ENCODE peak calls at places on chromosomes 13 and 19, in four cellular contexts. I is prostate gland, F is ovary, T is IMR-90. D is an unnamed sample.

GRCh38 chr19:32498641-32499200 is 82.3 kb upstream of the PDCD5 start:
- DNase-seq in I (no peak), F (no peak), T (no peak), D (no peak)

GRCh38 chr19:1183543-1184172 is 9.6 kb upstream of the SBNO2 start:
- DNase-seq in I (no peak), F (peak; percentile 35), T (peak; percentile 25), D (no peak)

GRCh38 chr13:41709511-41709910 is 251.4 kb downstream of the VWA8 start:
- DNase-seq in I (no peak), F (no peak), T (peak; percentile 28), D (no peak)

GRCh38 chr13:99471231-99472202 is 29.8 kb upstream of the TM9SF2 start:
- DNase-seq in I (no peak), F (no peak), T (peak; percentile 30), D (no peak)

GRCh38 chr19:40799558-40800338 is 757 bp downstream of the EGLN2 start:
- DNase-seq in I (no peak), F (peak; percentile 79), T (no peak), D (no peak)

GRCh38 chr13:42652642-42653415 is 78.9 kb downstream of the TNFSF11 start:
- DNase-seq in I (no peak), F (no peak), T (no peak), D (no peak)

GRCh38 chr13:50894042-50894441 is 15.5 kb upstream of the RNASEH2B start:
- DNase-seq in I (no peak), F (no peak), T (no peak), D (no peak)

GRCh38 chr13:33057019-33057785 is 41.0 kb downstream of the KL start:
- DNase-seq in I (no peak), F (no peak), T (peak; percentile 6), D (peak; percentile 29)

GRCh38 chr13:26721251-26721939 is 39.2 kb downstream of the GPR12 start:
- DNase-seq in I (no peak), F (no peak), T (no peak), D (peak; percentile 22)

GRCh38 chr19:18596752-18597157 is 8.2 kb downstream of the REX1BD start:
- DNase-seq in I (no peak), F (peak; percentile 75), T (no peak), D (no peak)

GRCh38 chr13:42720116-42720857 is 61.1 kb upstream of the FAM216B start:
- DNase-seq in I (no peak), F (peak; percentile 42), T (peak; percentile 99), D (no peak)

GRCh38 chr13:112896736-112897602 is 72.0 kb upstream of the MCF2L start:
- DNase-seq in I (no peak), F (peak; percentile 27), T (no peak), D (no peak)

GRCh38 chr19:53467503-53468262 is at the start of gene ZNF813:
- DNase-seq in I (peak; percentile 97), F (peak; percentile 97), T (peak; percentile 76), D (peak; percentile 94)

GRCh38 chr19:46000497-46001246 is 5.4 kb downstream of the CCDC61 start:
- DNase-seq in I (peak; percentile 38), F (no peak), T (no peak), D (no peak)

GRCh38 chr19:6828698-6829633 is 56.5 kb downstream of the VAV1 start:
- DNase-seq in I (no peak), F (no peak), T (no peak), D (no peak)

GRCh38 chr13:73913043-73913740 is 221.0 kb downstream of the KLF12 start:
- DNase-seq in I (no peak), F (no peak), T (peak; percentile 59), D (no peak)

GRCh38 chr13:40992678-40993077 is 26.4 kb downstream of the ELF1 start:
- DNase-seq in I (no peak), F (no peak), T (no peak), D (no peak)

GRCh38 chr13:22454586-22454985 is 726.2 kb upstream of the SGCG start:
- DNase-seq in I (no peak), F (no peak), T (no peak), D (no peak)

GRCh38 chr13:27774651-27775050 is 17.6 kb upstream of the GSX1 start:
- DNase-seq in I (no peak), F (no peak), T (no peak), D (no peak)

GRCh38 chr13:104321756-104322155 is 1255.5 kb upstream of the SLC10A2 start:
- DNase-seq in I (no peak), F (no peak), T (no peak), D (no peak)

GRCh38 chr13:99075268-99076191 is 97.7 kb upstream of the DOCK9 start:
- DNase-seq in I (no peak), F (no peak), T (no peak), D (no peak)

GRCh38 chr19:4343845-4344713 is 717 bp downstream of the MPND start:
- DNase-seq in I (no peak), F (no peak), T (no peak), D (peak; percentile 88)

GRCh38 chr19:4345656-4346383 is 2.5 kb downstream of the MPND start:
- DNase-seq in I (no peak), F (no peak), T (no peak), D (no peak)

GRCh38 chr19:4342421-4343055 is 824 bp upstream of the MPND start:
- DNase-seq in I (peak; percentile 99), F (peak; percentile 94), T (peak; percentile 100), D (peak; percentile 99)

GRCh38 chr19:4347521-4347920 is 4.2 kb downstream of the MPND start:
- DNase-seq in I (no peak), F (no peak), T (no peak), D (no peak)

GRCh38 chr19:4343056-4343844 is at the start of gene MPND:
- DNase-seq in I (peak; percentile 91), F (peak; percentile 95), T (peak; percentile 64), D (peak; percentile 98)
- TF ChIP-seq POLR2A in I (peak; percentile 78), F (no peak), T (no peak), D (no peak)

GRCh38 chr19:17488593-17489391 is 18.5 kb downstream of the SLC27A1 start:
- DNase-seq in I (peak; percentile 67), F (peak; percentile 59), T (no peak), D (peak; percentile 67)
- TF ChIP-seq POLR2A in I (no peak), F (no peak), T (no peak), D (no peak)

GRCh38 chr19:55391191-55391670 is 5.5 kb downstream of the RPL28 start:
- DNase-seq in I (no peak), F (no peak), T (no peak), D (no peak)
- TF ChIP-seq POLR2A in I (no peak), F (no peak), T (peak; percentile 72), D (no peak)

DNA sequence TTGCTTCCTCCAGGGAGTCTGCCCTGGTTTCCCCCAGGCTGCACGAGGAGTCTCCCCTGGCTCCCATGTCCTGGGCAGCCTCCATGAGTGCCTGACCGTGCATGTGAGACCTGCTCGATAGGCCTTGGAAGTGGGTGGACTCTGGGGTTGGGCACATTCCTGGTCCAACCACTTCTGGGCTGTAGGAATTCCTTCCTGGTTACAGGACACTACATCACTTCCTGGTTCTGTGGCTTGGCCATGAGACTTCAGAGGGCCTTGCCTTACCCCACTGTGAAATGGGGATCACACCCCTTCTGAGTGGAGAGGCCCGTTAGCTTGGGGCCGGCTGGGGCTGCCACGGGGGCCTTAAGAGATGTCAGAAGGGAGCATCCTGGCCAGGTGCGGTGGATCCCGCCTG is 4.0 kb upstream of the ZNF628 start:
- DNase-seq in I (no peak), F (no peak), T (peak; percentile 79), D (no peak)
- TF ChIP-seq POLR2A in I (no peak), F (no peak), T (no peak), D (no peak)

GRCh38 chr19:44755219-44755618 is 6.7 kb downstream of the BCL3 start:
- DNase-seq in I (no peak), F (no peak), T (no peak), D (no peak)

GRCh38 chr19:44754743-44755066 is 6.2 kb downstream of the BCL3 start:
- DNase-seq in I (no peak), F (no peak), T (no peak), D (no peak)

GRCh38 chr19:44753619-44753931 is 5.1 kb downstream of the BCL3 start:
- DNase-seq in I (no peak), F (no peak), T (no peak), D (no peak)

GRCh38 chr19:44752816-44753618 is 4.5 kb downstream of the BCL3 start:
- DNase-seq in I (peak; percentile 89), F (peak; percentile 88), T (peak; percentile 99), D (peak; percentile 98)

GRCh38 chr19:44753932-44754742 is 5.6 kb downstream of the BCL3 start:
- DNase-seq in I (peak; percentile 95), F (peak; percentile 92), T (peak; percentile 77), D (peak; percentile 98)
- TF ChIP-seq POLR2A in I (no peak), F (peak; percentile 19), T (no peak), D (no peak)

GRCh38 chr19:11528551-11529341 is at the start of gene ECSIT:
- DNase-seq in I (peak; percentile 95), F (peak; percentile 99), T (peak; percentile 98), D (peak; percentile 99)
- TF ChIP-seq POLR2A in I (peak; percentile 35), F (peak; percentile 10), T (peak; percentile 57), D (no peak)

DNA sequence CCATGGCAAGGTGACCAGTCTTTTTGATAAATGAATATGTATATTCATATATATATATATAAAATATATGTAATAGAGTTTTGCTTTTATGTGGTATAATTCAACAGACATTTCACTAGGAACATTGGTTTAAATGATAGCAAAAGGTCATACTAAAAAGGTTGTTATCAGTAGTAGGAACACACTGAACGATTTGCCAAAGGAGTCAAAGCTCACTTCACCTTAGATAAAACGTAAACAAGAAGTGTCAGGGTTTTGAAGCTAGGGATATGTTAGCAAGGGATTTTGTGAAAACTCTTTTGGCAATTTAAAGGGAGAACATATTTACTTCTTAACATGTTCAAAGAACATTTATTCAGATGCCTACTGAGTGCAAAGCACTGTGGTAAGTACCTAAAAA is 8.0 kb upstream of the HS6ST3 start:
- DNase-seq in I (no peak), F (no peak), T (no peak), D (no peak)
- TF ChIP-seq POLR2A in I (no peak), F (no peak), T (no peak), D (no peak)

GRCh38 chr13:94712287-94712811 is at the start of gene SOX21:
- DNase-seq in I (peak; percentile 46), F (no peak), T (no peak), D (peak; percentile 44)

GRCh38 chr13:94710881-94711560 is 1.3 kb downstream of the SOX21 start:
- DNase-seq in I (no peak), F (no peak), T (no peak), D (no peak)

GRCh38 chr13:94711561-94712286 is 621 bp downstream of the SOX21 start:
- DNase-seq in I (no peak), F (no peak), T (no peak), D (no peak)

GRCh38 chr13:94713556-94714182 is 1.3 kb upstream of the SOX21 start:
- DNase-seq in I (no peak), F (no peak), T (no peak), D (no peak)

DNA sequence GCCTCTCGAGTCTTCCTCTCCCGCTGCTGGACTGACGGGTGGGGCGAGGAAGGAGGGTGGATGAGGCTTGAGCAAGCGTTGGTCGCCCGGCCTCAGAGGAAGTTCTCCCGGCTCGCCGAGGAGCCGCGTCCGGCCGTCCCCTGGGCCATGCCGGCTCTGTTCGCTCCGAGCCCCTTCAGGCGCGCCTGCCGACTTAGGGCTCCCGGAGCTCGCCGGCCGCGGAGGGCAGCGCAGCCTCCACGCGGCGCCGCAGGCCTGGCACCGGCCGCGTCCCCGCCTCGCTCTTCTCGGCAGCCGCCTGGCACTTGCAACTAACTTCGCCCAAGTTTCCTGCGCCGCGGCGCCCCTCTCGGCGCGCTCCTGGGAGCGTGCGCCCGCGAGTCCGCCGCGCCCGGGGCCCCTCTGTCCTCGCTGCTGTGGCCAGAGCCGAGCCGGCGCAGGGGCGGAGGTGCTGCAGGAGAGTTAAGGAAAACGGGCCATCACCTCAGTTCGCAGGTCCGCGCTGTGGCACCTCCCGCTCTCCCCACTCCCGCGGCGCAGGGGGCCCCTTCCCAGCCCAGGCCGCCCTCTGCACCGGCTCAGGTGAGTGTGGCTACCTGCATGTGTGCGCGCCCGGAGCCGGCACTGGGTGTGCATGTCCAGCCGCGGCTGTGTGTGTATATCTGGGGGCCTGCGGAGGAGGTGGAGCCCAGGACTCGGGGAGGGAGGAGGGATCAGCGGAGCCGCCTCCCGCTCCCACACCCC is 639 bp upstream of the SOX21 start:
- DNase-seq in I (peak; percentile 56), F (peak; percentile 50), T (peak; percentile 46), D (no peak)
- TF ChIP-seq POLR2A in I (peak; percentile 37), F (no peak), T (no peak), D (no peak)

D was measured in lower leg skin.